ENCODE peak calls at places on chromosomes 4 and X, in eight cellular contexts. One of them, this sample, is unnamed.
A peak's percentile ranks its signal among the peaks of the same experiment; 100 is the strongest.

GRCh38 chrX:115949900-115950822 is 220.4 kb upstream of the AGTR2 start:
- DNase-seq in H4: no peak
- DNase-seq in stimulated activated CD4-positive, alpha-beta T cell treated with anti-CD3 and anti-CD28 coated beads, Interleukin-1b, Interleukin-23, amount 100 ng/mL, for 1 hour: no peak
- DNase-seq in T-cell: peak; percentile 21
- DNase-seq in NCI-H187 treated with DMSO at 0.1 percent for 48 hours: peak; percentile 64
- DNase-seq in T-helper 2 cell: no peak
- DNase-seq in ovary: peak; percentile 41
- DNase-seq in endothelial cell: no peak
- DNase-seq in this sample: no peak

GRCh38 chrX:6004529-6004928 is 224.1 kb downstream of the NLGN4X start:
- DNase-seq in H4: no peak
- DNase-seq in stimulated activated CD4-positive, alpha-beta T cell treated with anti-CD3 and anti-CD28 coated beads, Interleukin-1b, Interleukin-23, amount 100 ng/mL, for 1 hour: no peak
- DNase-seq in T-cell: no peak
- DNase-seq in NCI-H187 treated with DMSO at 0.1 percent for 48 hours: no peak
- DNase-seq in T-helper 2 cell: no peak
- DNase-seq in ovary: no peak
- DNase-seq in endothelial cell: no peak
- DNase-seq in this sample: no peak

GRCh38 chrX:78886550-78886949 is 58.6 kb upstream of the P2RY10 start:
- DNase-seq in H4: no peak
- DNase-seq in stimulated activated CD4-positive, alpha-beta T cell treated with anti-CD3 and anti-CD28 coated beads, Interleukin-1b, Interleukin-23, amount 100 ng/mL, for 1 hour: no peak
- DNase-seq in T-cell: no peak
- DNase-seq in NCI-H187 treated with DMSO at 0.1 percent for 48 hours: no peak
- DNase-seq in T-helper 2 cell: no peak
- DNase-seq in ovary: no peak
- DNase-seq in endothelial cell: no peak
- DNase-seq in this sample: peak; percentile 28

GRCh38 chrX:107574711-107575110 is 53.6 kb upstream of the PRPS1 start:
- DNase-seq in H4: peak; percentile 15
- DNase-seq in stimulated activated CD4-positive, alpha-beta T cell treated with anti-CD3 and anti-CD28 coated beads, Interleukin-1b, Interleukin-23, amount 100 ng/mL, for 1 hour: no peak
- DNase-seq in T-cell: no peak
- DNase-seq in NCI-H187 treated with DMSO at 0.1 percent for 48 hours: no peak
- DNase-seq in T-helper 2 cell: no peak
- DNase-seq in ovary: no peak
- DNase-seq in endothelial cell: no peak
- DNase-seq in this sample: peak; percentile 48

GRCh38 chr4:130573742-130574141 is 1477.8 kb downstream of the C4orf33 start:
- DNase-seq in H4: no peak
- DNase-seq in stimulated activated CD4-positive, alpha-beta T cell treated with anti-CD3 and anti-CD28 coated beads, Interleukin-1b, Interleukin-23, amount 100 ng/mL, for 1 hour: no peak
- DNase-seq in T-cell: no peak
- DNase-seq in NCI-H187 treated with DMSO at 0.1 percent for 48 hours: no peak
- DNase-seq in T-helper 2 cell: no peak
- DNase-seq in ovary: no peak
- DNase-seq in endothelial cell: no peak
- DNase-seq in this sample: no peak

GRCh38 chrX:33831211-33831610 is 300.9 kb downstream of the FAM47A start:
- DNase-seq in H4: peak; percentile 23
- DNase-seq in stimulated activated CD4-positive, alpha-beta T cell treated with anti-CD3 and anti-CD28 coated beads, Interleukin-1b, Interleukin-23, amount 100 ng/mL, for 1 hour: no peak
- DNase-seq in T-cell: no peak
- DNase-seq in NCI-H187 treated with DMSO at 0.1 percent for 48 hours: no peak
- DNase-seq in T-helper 2 cell: no peak
- DNase-seq in ovary: no peak
- DNase-seq in endothelial cell: no peak
- DNase-seq in this sample: no peak

GRCh38 chr4:173490817-173491518 is 39.1 kb downstream of the HAND2 start:
- DNase-seq in H4: peak; percentile 77
- DNase-seq in stimulated activated CD4-positive, alpha-beta T cell treated with anti-CD3 and anti-CD28 coated beads, Interleukin-1b, Interleukin-23, amount 100 ng/mL, for 1 hour: no peak
- DNase-seq in T-cell: no peak
- DNase-seq in NCI-H187 treated with DMSO at 0.1 percent for 48 hours: no peak
- DNase-seq in T-helper 2 cell: no peak
- DNase-seq in ovary: no peak
- DNase-seq in endothelial cell: no peak
- DNase-seq in this sample: peak; percentile 79

GRCh38 chrX:154417157-154417556 is 5.8 kb downstream of the TAFAZZIN start:
- DNase-seq in H4: peak; percentile 78
- DNase-seq in stimulated activated CD4-positive, alpha-beta T cell treated with anti-CD3 and anti-CD28 coated beads, Interleukin-1b, Interleukin-23, amount 100 ng/mL, for 1 hour: no peak
- DNase-seq in T-cell: no peak
- DNase-seq in NCI-H187 treated with DMSO at 0.1 percent for 48 hours: no peak
- DNase-seq in T-helper 2 cell: no peak
- DNase-seq in ovary: no peak
- DNase-seq in endothelial cell: no peak
- DNase-seq in this sample: no peak

GRCh38 chr4:89509708-89510269 is 202.2 kb upstream of the GPRIN3 start:
- DNase-seq in H4: no peak
- DNase-seq in stimulated activated CD4-positive, alpha-beta T cell treated with anti-CD3 and anti-CD28 coated beads, Interleukin-1b, Interleukin-23, amount 100 ng/mL, for 1 hour: no peak
- DNase-seq in T-cell: no peak
- DNase-seq in NCI-H187 treated with DMSO at 0.1 percent for 48 hours: no peak
- DNase-seq in T-helper 2 cell: no peak
- DNase-seq in ovary: no peak
- DNase-seq in endothelial cell: no peak
- DNase-seq in this sample: peak; percentile 84

GRCh38 chr4:149264093-149264733 is 551.4 kb downstream of the IQCM start:
- DNase-seq in H4: peak; percentile 62
- DNase-seq in stimulated activated CD4-positive, alpha-beta T cell treated with anti-CD3 and anti-CD28 coated beads, Interleukin-1b, Interleukin-23, amount 100 ng/mL, for 1 hour: no peak
- DNase-seq in T-cell: no peak
- DNase-seq in NCI-H187 treated with DMSO at 0.1 percent for 48 hours: peak; percentile 1
- DNase-seq in T-helper 2 cell: no peak
- DNase-seq in ovary: no peak
- DNase-seq in endothelial cell: peak; percentile 50
- DNase-seq in this sample: peak; percentile 58

GRCh38 chr4:81081156-81081555 is 50.6 kb downstream of the BMP3 start:
- DNase-seq in H4: no peak
- DNase-seq in stimulated activated CD4-positive, alpha-beta T cell treated with anti-CD3 and anti-CD28 coated beads, Interleukin-1b, Interleukin-23, amount 100 ng/mL, for 1 hour: no peak
- DNase-seq in T-cell: no peak
- DNase-seq in NCI-H187 treated with DMSO at 0.1 percent for 48 hours: no peak
- DNase-seq in T-helper 2 cell: no peak
- DNase-seq in ovary: no peak
- DNase-seq in endothelial cell: no peak
- DNase-seq in this sample: no peak

GRCh38 chrX:1165535-1166196 is 46.8 kb downstream of the CRLF2 start:
- DNase-seq in H4: no peak
- DNase-seq in stimulated activated CD4-positive, alpha-beta T cell treated with anti-CD3 and anti-CD28 coated beads, Interleukin-1b, Interleukin-23, amount 100 ng/mL, for 1 hour: no peak
- DNase-seq in T-cell: no peak
- DNase-seq in NCI-H187 treated with DMSO at 0.1 percent for 48 hours: no peak
- DNase-seq in T-helper 2 cell: no peak
- DNase-seq in ovary: no peak
- DNase-seq in endothelial cell: no peak
- DNase-seq in this sample: peak; percentile 1

GRCh38 chrX:46597774-46598173 is 24.2 kb downstream of the CHST7 start:
- DNase-seq in H4: no peak
- DNase-seq in stimulated activated CD4-positive, alpha-beta T cell treated with anti-CD3 and anti-CD28 coated beads, Interleukin-1b, Interleukin-23, amount 100 ng/mL, for 1 hour: no peak
- DNase-seq in T-cell: no peak
- DNase-seq in NCI-H187 treated with DMSO at 0.1 percent for 48 hours: no peak
- DNase-seq in T-helper 2 cell: no peak
- DNase-seq in ovary: no peak
- DNase-seq in endothelial cell: no peak
- DNase-seq in this sample: no peak

GRCh38 chrX:135512508-135513139 is 7.8 kb upstream of the INTS6L start:
- DNase-seq in H4: no peak
- DNase-seq in stimulated activated CD4-positive, alpha-beta T cell treated with anti-CD3 and anti-CD28 coated beads, Interleukin-1b, Interleukin-23, amount 100 ng/mL, for 1 hour: no peak
- DNase-seq in T-cell: no peak
- DNase-seq in NCI-H187 treated with DMSO at 0.1 percent for 48 hours: no peak
- DNase-seq in T-helper 2 cell: no peak
- DNase-seq in ovary: no peak
- DNase-seq in endothelial cell: no peak
- DNase-seq in this sample: no peak

GRCh38 chrX:130163350-130163851 is 2.2 kb downstream of the AIFM1 start:
- DNase-seq in H4: no peak
- DNase-seq in stimulated activated CD4-positive, alpha-beta T cell treated with anti-CD3 and anti-CD28 coated beads, Interleukin-1b, Interleukin-23, amount 100 ng/mL, for 1 hour: no peak
- DNase-seq in T-cell: no peak
- DNase-seq in NCI-H187 treated with DMSO at 0.1 percent for 48 hours: no peak
- DNase-seq in T-helper 2 cell: no peak
- DNase-seq in ovary: no peak
- DNase-seq in endothelial cell: no peak
- DNase-seq in this sample: no peak

GRCh38 chrX:139091086-139091485 is 379.6 kb upstream of the FGF13 start:
- DNase-seq in H4: no peak
- DNase-seq in stimulated activated CD4-positive, alpha-beta T cell treated with anti-CD3 and anti-CD28 coated beads, Interleukin-1b, Interleukin-23, amount 100 ng/mL, for 1 hour: no peak
- DNase-seq in T-cell: no peak
- DNase-seq in NCI-H187 treated with DMSO at 0.1 percent for 48 hours: no peak
- DNase-seq in T-helper 2 cell: no peak
- DNase-seq in ovary: no peak
- DNase-seq in endothelial cell: no peak
- DNase-seq in this sample: peak; percentile 54

GRCh38 chr4:23105759-23106370 is 413.1 kb downstream of the GBA3 start:
- DNase-seq in H4: no peak
- DNase-seq in stimulated activated CD4-positive, alpha-beta T cell treated with anti-CD3 and anti-CD28 coated beads, Interleukin-1b, Interleukin-23, amount 100 ng/mL, for 1 hour: no peak
- DNase-seq in T-cell: no peak
- DNase-seq in NCI-H187 treated with DMSO at 0.1 percent for 48 hours: no peak
- DNase-seq in T-helper 2 cell: no peak
- DNase-seq in ovary: no peak
- DNase-seq in endothelial cell: no peak
- DNase-seq in this sample: no peak

GRCh38 chrX:146127617-146128016 is 310.0 kb downstream of the SLITRK2 start:
- DNase-seq in H4: no peak
- DNase-seq in stimulated activated CD4-positive, alpha-beta T cell treated with anti-CD3 and anti-CD28 coated beads, Interleukin-1b, Interleukin-23, amount 100 ng/mL, for 1 hour: no peak
- DNase-seq in T-cell: no peak
- DNase-seq in NCI-H187 treated with DMSO at 0.1 percent for 48 hours: no peak
- DNase-seq in T-helper 2 cell: no peak
- DNase-seq in ovary: no peak
- DNase-seq in endothelial cell: no peak
- DNase-seq in this sample: no peak

GRCh38 chr4:153794001-153794400 is 5.1 kb upstream of the SFRP2 start:
- DNase-seq in H4: no peak
- DNase-seq in stimulated activated CD4-positive, alpha-beta T cell treated with anti-CD3 and anti-CD28 coated beads, Interleukin-1b, Interleukin-23, amount 100 ng/mL, for 1 hour: no peak
- DNase-seq in T-cell: no peak
- DNase-seq in NCI-H187 treated with DMSO at 0.1 percent for 48 hours: no peak
- DNase-seq in T-helper 2 cell: no peak
- DNase-seq in ovary: no peak
- DNase-seq in endothelial cell: no peak
- DNase-seq in this sample: no peak

This sample was measured in fibroblast of the aortic adventitia.